ENCODE peak calls at places on chromosomes 7 and 10, in ten cellular contexts. E, U, V, N, M, Z, I, F, K and O are unnamed samples.
A peak's percentile ranks its signal among the peaks of the same experiment; 100 is the strongest.

GRCh38 chr10:104449402-104449801 is 95.8 kb downstream of the CFAP58 start:
- ATAC-seq in U (no peak), F (no peak), M (no peak), Z (no peak), N (no peak), I (no peak), V (no peak), E (no peak), K (no peak), O (no peak)

GRCh38 chr10:21954132-21954531 is 49.4 kb downstream of the DNAJC1 start:
- ATAC-seq in K (no peak), E (no peak), Z (peak; percentile 81), F (no peak), V (no peak), N (no peak), U (no peak), I (no peak), M (no peak), O (no peak)

GRCh38 chr7:44150466-44150832 is 9.3 kb upstream of the MYL7 start:
- ATAC-seq in Z (peak; percentile 86), U (no peak), K (no peak), I (peak; percentile 81), M (no peak), E (no peak), N (no peak), F (no peak), V (no peak), O (no peak)

GRCh38 chr7:96236198-96237039 is 85.5 kb downstream of the SLC25A13 start:
- ATAC-seq in U (peak; percentile 69), E (no peak), N (peak; percentile 65), Z (no peak), F (no peak), K (no peak), M (no peak), I (peak; percentile 38), V (no peak), O (no peak)

GRCh38 chr10:7310076-7310475 is 100.8 kb downstream of the SFMBT2 start:
- ATAC-seq in I (no peak), F (no peak), E (no peak), Z (no peak), M (no peak), K (no peak), V (no peak), U (peak; percentile 87), N (no peak), O (no peak)

GRCh38 chr10:99296605-99297004 is 32.6 kb upstream of the CNNM1 start:
- ATAC-seq in Z (no peak), N (no peak), I (no peak), E (no peak), U (no peak), V (no peak), F (no peak), K (no peak), M (no peak), O (no peak)

GRCh38 chr7:149415391-149416068 is 45.3 kb downstream of the ZNF777 start:
- ATAC-seq in U (no peak), K (no peak), I (no peak), N (peak; percentile 22), E (no peak), V (no peak), M (no peak), F (peak; percentile 50), Z (peak; percentile 29), O (no peak)

GRCh38 chr10:126133906-126134703 is 237.7 kb downstream of the FANK1 start:
- ATAC-seq in U (no peak), I (peak; percentile 18), F (no peak), M (no peak), N (no peak), K (no peak), V (no peak), E (no peak), Z (no peak), O (no peak)

GRCh38 chr10:6300784-6301180 is 98.0 kb downstream of the PFKFB3 start:
- ATAC-seq in I (no peak), N (no peak), U (no peak), F (no peak), E (no peak), Z (no peak), K (no peak), V (no peak), M (no peak), O (no peak)

GRCh38 chr7:64192148-64192704 is 14.8 kb upstream of the ZNF735 start:
- ATAC-seq in M (no peak), Z (no peak), K (no peak), E (no peak), N (peak; percentile 11), V (no peak), I (no peak), U (no peak), F (no peak), O (no peak)

GRCh38 chr7:112579388-112579787 is 98.6 kb downstream of the LSMEM1 start:
- ATAC-seq in V (no peak), M (no peak), K (no peak), N (no peak), I (no peak), F (no peak), Z (no peak), U (no peak), E (no peak), O (no peak)

GRCh38 chr10:126124923-126125322 is 228.6 kb downstream of the FANK1 start:
- ATAC-seq in Z (peak; percentile 41), F (no peak), I (no peak), E (no peak), K (no peak), U (no peak), N (no peak), M (no peak), V (no peak), O (no peak)

GRCh38 chr10:62755662-62756653 is 48.6 kb upstream of the ADO start:
- ATAC-seq in M (peak; percentile 74), K (no peak), V (peak; percentile 61), I (no peak), Z (peak; percentile 64), E (peak; percentile 42), N (no peak), U (no peak), F (peak; percentile 84), O (peak; percentile 52)

GRCh38 chr7:105429746-105430612 is 41.3 kb upstream of the SRPK2 start:
- ATAC-seq in M (peak; percentile 68), K (no peak), N (no peak), I (peak; percentile 59), U (no peak), Z (peak; percentile 48), V (peak; percentile 61), F (peak; percentile 73), E (peak; percentile 52), O (no peak)

GRCh38 chr10:16933799-16934198 is 116.6 kb upstream of the RSU1 start:
- ATAC-seq in M (no peak), V (no peak), E (no peak), K (no peak), Z (no peak), N (no peak), F (no peak), I (no peak), U (peak; percentile 63), O (no peak)

GRCh38 chr10:3220853-3221252 is 48.3 kb upstream of the PITRM1 start:
- ATAC-seq in M (no peak), K (peak; percentile 45), V (no peak), Z (no peak), F (no peak), E (no peak), U (no peak), I (no peak), N (no peak), O (no peak)

GRCh38 chr7:111041577-111041976 is 49.4 kb upstream of the LRRN3 start:
- ATAC-seq in I (peak; percentile 88), F (peak; percentile 62), U (peak; percentile 52), M (no peak), Z (peak; percentile 47), N (no peak), K (no peak), V (peak; percentile 58), E (peak; percentile 76), O (peak; percentile 44)

GRCh38 chr10:118873080-118873737 is 118.4 kb upstream of the CACUL1 start:
- ATAC-seq in F (no peak), K (no peak), N (no peak), M (no peak), U (no peak), I (no peak), Z (no peak), E (no peak), V (no peak), O (no peak)

GRCh38 chr10:130135676-130136213 is 446 bp upstream of the GLRX3 start:
- ATAC-seq in M (no peak), V (no peak), E (peak; percentile 2), I (no peak), Z (peak; percentile 18), U (peak; percentile 9), K (no peak), F (peak; percentile 23), N (peak; percentile 4), O (peak; percentile 5)

GRCh38 chr7:152382244-152382643 is 53.6 kb downstream of the KMT2C start:
- ATAC-seq in K (no peak), V (no peak), E (no peak), I (no peak), U (no peak), M (no peak), Z (no peak), F (no peak), N (no peak), O (peak; percentile 31)

GRCh38 chr7:117270371-117270770 is 52.5 kb downstream of the WNT2 start:
- ATAC-seq in I (no peak), M (no peak), E (no peak), V (no peak), K (no peak), F (no peak), U (no peak), Z (no peak), N (no peak), O (no peak)

GRCh38 chr10:131824371-131825149 is 76.2 kb upstream of the PPP2R2D start:
- ATAC-seq in K (no peak), N (peak; percentile 26), F (no peak), I (no peak), U (no peak), V (no peak), M (no peak), E (no peak), Z (no peak), O (no peak)

GRCh38 chr7:49320083-49320482 is 395.7 kb downstream of the CDC14C start:
- ATAC-seq in K (no peak), M (no peak), I (no peak), N (no peak), F (no peak), Z (no peak), V (no peak), E (no peak), U (no peak), O (no peak)

GRCh38 chr10:31745612-31746376 is 182.8 kb downstream of the ARHGAP12 start:
- ATAC-seq in U (peak; percentile 85), K (peak; percentile 99), F (peak; percentile 40), N (no peak), M (peak; percentile 87), E (peak; percentile 99), V (peak; percentile 94), Z (peak; percentile 86), I (peak; percentile 95), O (peak; percentile 99)

GRCh38 chr10:125014984-125015944 is 73.3 kb downstream of the ZRANB1 start:
- ATAC-seq in K (peak; percentile 69), N (peak; percentile 57), I (no peak), V (no peak), M (peak; percentile 90), Z (no peak), F (no peak), U (no peak), E (peak; percentile 71), O (no peak)

GRCh38 chr7:40805361-40805760 is 670.6 kb downstream of the SUGCT start:
- ATAC-seq in U (no peak), K (no peak), N (no peak), M (no peak), V (no peak), I (no peak), F (no peak), E (no peak), Z (no peak), O (no peak)

GRCh38 chr7:42227931-42228591 is 8.9 kb downstream of the GLI3 start:
- ATAC-seq in I (no peak), F (peak; percentile 39), E (peak; percentile 14), Z (peak; percentile 72), K (peak; percentile 20), N (peak; percentile 77), U (peak; percentile 45), V (no peak), M (peak; percentile 33), O (peak; percentile 63)

GRCh38 chr10:118483496-118483895 is 112.0 kb downstream of the PRLHR start:
- ATAC-seq in F (no peak), I (no peak), K (no peak), Z (no peak), E (no peak), N (no peak), M (no peak), U (no peak), V (no peak), O (no peak)